ENCODE peak calls at places on chromosomes 2 and 18, in five cellular contexts. One of them, this sample, is unnamed.

GRCh38 chr18:54169710-54170403 is 54.6 kb downstream of the MBD2 start:
- DNase-seq in GM12878: no peak
- DNase-seq in HCT116: no peak
- DNase-seq in GM12892: no peak
- DNase-seq in GM12891: no peak
- DNase-seq in this sample: no peak

GRCh38 chr2:1052671-1053270 is 102.1 kb downstream of the SNTG2 start:
- DNase-seq in GM12878: no peak
- DNase-seq in HCT116: no peak
- DNase-seq in GM12892: no peak
- DNase-seq in GM12891: no peak
- DNase-seq in this sample: no peak

GRCh38 chr2:119338826-119339561 is 27.6 kb downstream of the C2orf76 start:
- DNase-seq in GM12878: peak; percentile 48
- DNase-seq in HCT116: no peak
- DNase-seq in GM12892: peak; percentile 38
- DNase-seq in GM12891: peak; percentile 53
- DNase-seq in this sample: peak; percentile 60

GRCh38 chr2:208101716-208102631 is 22.4 kb downstream of the CRYGD start:
- DNase-seq in GM12878: no peak
- DNase-seq in HCT116: peak; percentile 39
- DNase-seq in GM12892: no peak
- DNase-seq in GM12891: no peak
- DNase-seq in this sample: no peak

GRCh38 chr18:11002277-11002676 is 147.1 kb downstream of the PIEZO2 start:
- DNase-seq in GM12878: no peak
- DNase-seq in HCT116: no peak
- DNase-seq in GM12892: no peak
- DNase-seq in GM12891: no peak
- DNase-seq in this sample: no peak

GRCh38 chr2:197495433-197496134 is 4.1 kb downstream of the HSPD1 start:
- DNase-seq in GM12878: no peak
- DNase-seq in HCT116: no peak
- DNase-seq in GM12892: no peak
- DNase-seq in GM12891: no peak
- DNase-seq in this sample: no peak

GRCh38 chr18:70536370-70537062 is 247.7 kb downstream of the SOCS6 start:
- DNase-seq in GM12878: no peak
- DNase-seq in HCT116: no peak
- DNase-seq in GM12892: no peak
- DNase-seq in GM12891: no peak
- DNase-seq in this sample: no peak

GRCh38 chr2:153870308-153870707 is 1.4 kb upstream of the GALNT13 start:
- DNase-seq in GM12878: no peak
- DNase-seq in HCT116: no peak
- DNase-seq in GM12892: no peak
- DNase-seq in GM12891: no peak
- DNase-seq in this sample: no peak

GRCh38 chr2:148814853-148815419 is 60.1 kb upstream of the KIF5C start:
- DNase-seq in GM12878: no peak
- DNase-seq in HCT116: no peak
- DNase-seq in GM12892: no peak
- DNase-seq in GM12891: no peak
- DNase-seq in this sample: no peak

GRCh38 chr2:443754-444153 is 155.9 kb upstream of the ALKAL2 start:
- DNase-seq in GM12878: no peak
- DNase-seq in HCT116: no peak
- DNase-seq in GM12892: no peak
- DNase-seq in GM12891: no peak
- DNase-seq in this sample: no peak

GRCh38 chr2:43217228-43218220 is 8.9 kb downstream of the ZFP36L2 start:
- DNase-seq in GM12878: no peak
- DNase-seq in HCT116: no peak
- DNase-seq in GM12892: no peak
- DNase-seq in GM12891: no peak
- DNase-seq in this sample: no peak

GRCh38 chr2:33848486-33848885 is 249.4 kb upstream of the FAM98A start:
- DNase-seq in GM12878: no peak
- DNase-seq in HCT116: no peak
- DNase-seq in GM12892: no peak
- DNase-seq in GM12891: no peak
- DNase-seq in this sample: no peak

GRCh38 chr2:26245810-26246209 is 1.1 kb downstream of the HADHB start:
- DNase-seq in GM12878: peak; percentile 53
- DNase-seq in HCT116: no peak
- DNase-seq in GM12892: no peak
- DNase-seq in GM12891: peak; percentile 15
- DNase-seq in this sample: no peak

GRCh38 chr2:133848111-133848649 is 279.9 kb upstream of the NCKAP5 start:
- DNase-seq in GM12878: no peak
- DNase-seq in HCT116: no peak
- DNase-seq in GM12892: no peak
- DNase-seq in GM12891: no peak
- DNase-seq in this sample: no peak

GRCh38 chr2:110983130-110983529 is 137.6 kb upstream of the BCL2L11 start:
- DNase-seq in GM12878: no peak
- DNase-seq in HCT116: no peak
- DNase-seq in GM12892: no peak
- DNase-seq in GM12891: no peak
- DNase-seq in this sample: no peak

GRCh38 chr2:240957656-240958365 is 40.6 kb upstream of the SNED1 start:
- DNase-seq in GM12878: no peak
- DNase-seq in HCT116: no peak
- DNase-seq in GM12892: peak; percentile 23
- DNase-seq in GM12891: no peak
- DNase-seq in this sample: peak; percentile 21

GRCh38 chr2:227341553-227341952 is 16.5 kb downstream of the MFF start:
- DNase-seq in GM12878: no peak
- DNase-seq in HCT116: no peak
- DNase-seq in GM12892: no peak
- DNase-seq in GM12891: no peak
- DNase-seq in this sample: no peak

GRCh38 chr2:222448806-222449205 is 24.5 kb downstream of the SGPP2 start:
- DNase-seq in GM12878: no peak
- DNase-seq in HCT116: no peak
- DNase-seq in GM12892: no peak
- DNase-seq in GM12891: no peak
- DNase-seq in this sample: no peak

GRCh38 chr2:68367918-68368656 is 3.0 kb downstream of the PLEK start:
- DNase-seq in GM12878: no peak
- DNase-seq in HCT116: no peak
- DNase-seq in GM12892: no peak
- DNase-seq in GM12891: no peak
- DNase-seq in this sample: no peak

GRCh38 chr2:30689496-30690125 is 117.6 kb downstream of the CAPN13 start:
- DNase-seq in GM12878: no peak
- DNase-seq in HCT116: no peak
- DNase-seq in GM12892: no peak
- DNase-seq in GM12891: no peak
- DNase-seq in this sample: no peak

GRCh38 chr2:168145598-168145997 is 101.8 kb downstream of the STK39 start:
- DNase-seq in GM12878: no peak
- DNase-seq in HCT116: no peak
- DNase-seq in GM12892: no peak
- DNase-seq in GM12891: no peak
- DNase-seq in this sample: no peak

GRCh38 chr18:59402432-59403090 is 43.5 kb upstream of the LMAN1 start:
- DNase-seq in GM12878: peak; percentile 40
- DNase-seq in HCT116: peak; percentile 94
- DNase-seq in GM12892: peak; percentile 50
- DNase-seq in GM12891: peak; percentile 60
- DNase-seq in this sample: peak; percentile 72

GRCh38 chr2:131152065-131152464 is 46.9 kb downstream of the PLEKHB2 start:
- DNase-seq in GM12878: no peak
- DNase-seq in HCT116: no peak
- DNase-seq in GM12892: no peak
- DNase-seq in GM12891: no peak
- DNase-seq in this sample: peak; percentile 30

GRCh38 chr2:126614529-126615279 is 41.3 kb upstream of the GYPC start:
- DNase-seq in GM12878: no peak
- DNase-seq in HCT116: no peak
- DNase-seq in GM12892: no peak
- DNase-seq in GM12891: no peak
- DNase-seq in this sample: no peak

GRCh38 chr2:191030521-191031154 is 16.7 kb upstream of the STAT1 start:
- DNase-seq in GM12878: no peak
- DNase-seq in HCT116: no peak
- DNase-seq in GM12892: no peak
- DNase-seq in GM12891: no peak
- DNase-seq in this sample: no peak

DNA sequence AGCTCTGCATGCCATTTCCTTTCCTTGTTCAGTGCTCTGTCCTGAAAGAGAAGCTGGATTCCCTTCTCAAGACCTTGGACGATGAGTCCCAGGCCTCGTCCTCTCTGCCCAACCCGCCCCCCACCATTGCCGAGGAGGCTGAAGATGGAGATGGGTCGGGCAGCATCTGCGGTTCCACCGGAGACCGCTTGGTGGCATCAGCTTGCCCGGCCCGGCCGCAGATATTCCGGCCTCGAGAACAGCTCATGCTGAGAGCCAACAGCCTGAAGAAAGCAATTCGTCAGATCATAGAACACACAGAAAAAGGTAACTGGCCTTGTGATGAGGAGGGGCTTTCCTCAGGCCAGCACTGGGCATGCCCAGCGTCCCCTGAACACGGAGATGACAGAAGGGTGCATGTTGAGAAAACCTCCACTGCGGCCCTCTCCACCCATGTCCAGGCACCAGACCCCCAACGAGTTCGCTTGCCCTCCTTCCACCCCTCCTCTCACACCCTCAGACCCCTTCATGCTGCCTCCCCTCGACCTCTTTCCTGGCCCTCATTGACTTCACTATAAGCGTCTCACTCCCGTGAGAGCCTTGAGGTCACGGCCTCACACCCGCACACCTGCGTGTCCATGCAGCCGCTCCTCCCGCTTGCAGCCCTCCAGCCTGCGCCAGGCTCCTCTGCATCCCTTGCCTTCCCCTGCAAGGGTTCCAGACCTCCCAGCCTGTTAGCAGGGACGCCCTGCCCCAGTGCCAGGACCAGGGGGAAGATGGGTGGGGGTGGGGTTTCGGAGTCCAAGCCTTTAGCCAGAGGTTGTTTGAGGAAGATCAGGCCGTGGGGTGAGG is 95.0 kb downstream of the DGKD start:
- DNase-seq in GM12878: no peak
- DNase-seq in HCT116: no peak
- DNase-seq in GM12892: no peak
- DNase-seq in GM12891: no peak
- DNase-seq in this sample: peak; percentile 41
- TF ChIP-seq POLR2AphosphoS5 in GM12878: no peak
- TF ChIP-seq POLR2AphosphoS5 in HCT116: no peak
- TF ChIP-seq POLR2AphosphoS5 in GM12892: no peak
- TF ChIP-seq POLR2AphosphoS5 in GM12891: no peak
- TF ChIP-seq POLR2AphosphoS5 in this sample: no peak

DNA sequence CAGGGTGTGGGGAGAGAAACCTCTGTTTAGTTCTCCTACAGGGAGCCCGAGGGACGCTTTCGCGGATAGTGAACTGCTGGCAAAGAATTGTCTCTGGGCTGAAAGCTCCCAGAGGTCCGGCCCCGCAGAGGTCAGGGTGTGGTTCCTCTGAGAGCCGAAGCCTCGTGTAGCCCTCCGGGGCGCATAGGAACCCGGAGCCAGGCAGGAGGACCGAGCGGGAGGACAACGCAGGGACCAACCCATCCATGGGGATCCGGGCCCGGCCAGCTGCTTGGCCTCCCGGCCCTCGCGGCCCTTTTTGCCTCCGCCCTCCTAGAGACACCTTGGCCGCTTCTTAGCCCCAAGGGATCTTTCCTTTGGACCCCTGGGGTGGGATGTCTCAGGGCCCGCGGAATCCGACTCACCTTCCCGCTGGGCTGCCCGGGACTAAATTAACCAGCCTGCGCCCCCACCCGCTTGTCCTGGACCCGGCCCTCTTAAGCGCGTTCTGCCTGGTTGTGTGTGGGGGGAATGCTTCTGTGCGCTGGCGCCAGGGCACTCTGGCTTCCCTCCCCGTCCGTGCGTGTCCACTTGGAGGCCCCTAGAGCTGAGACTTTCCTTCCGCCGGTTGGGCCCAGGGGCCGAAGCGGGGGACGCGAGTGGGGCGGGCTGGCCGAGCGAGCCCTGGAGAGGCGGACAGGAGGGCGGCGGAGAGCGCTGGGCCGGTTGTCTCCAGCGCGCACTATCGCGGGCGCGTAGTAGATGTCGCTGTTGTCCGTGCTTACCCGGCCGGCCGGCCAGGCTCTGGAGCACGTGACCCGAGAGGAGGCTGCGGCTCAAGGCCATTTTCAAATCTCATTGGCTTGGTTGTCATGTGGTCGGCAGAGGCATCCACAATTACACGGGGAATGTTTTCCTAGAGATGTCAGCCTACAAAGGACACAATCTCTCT is at the start of gene HOXD10:
- DNase-seq in GM12878: no peak
- DNase-seq in HCT116: no peak
- DNase-seq in GM12892: no peak
- DNase-seq in GM12891: no peak
- DNase-seq in this sample: no peak
- TF ChIP-seq POLR2A in GM12878: no peak
- TF ChIP-seq POLR2A in HCT116: no peak
- TF ChIP-seq POLR2A in GM12892: no peak
- TF ChIP-seq POLR2A in GM12891: no peak
- TF ChIP-seq POLR2A in this sample: no peak

GRCh38 chr2:71665168-71666093 is 212.1 kb downstream of the DYSF start:
- DNase-seq in GM12878: no peak
- DNase-seq in HCT116: no peak
- DNase-seq in GM12892: no peak
- DNase-seq in GM12891: no peak
- DNase-seq in this sample: peak; percentile 14
- TF ChIP-seq POLR2AphosphoS5 in GM12878: no peak
- TF ChIP-seq POLR2AphosphoS5 in HCT116: no peak
- TF ChIP-seq POLR2AphosphoS5 in GM12892: no peak
- TF ChIP-seq POLR2AphosphoS5 in GM12891: no peak
- TF ChIP-seq POLR2AphosphoS5 in this sample: no peak

DNA sequence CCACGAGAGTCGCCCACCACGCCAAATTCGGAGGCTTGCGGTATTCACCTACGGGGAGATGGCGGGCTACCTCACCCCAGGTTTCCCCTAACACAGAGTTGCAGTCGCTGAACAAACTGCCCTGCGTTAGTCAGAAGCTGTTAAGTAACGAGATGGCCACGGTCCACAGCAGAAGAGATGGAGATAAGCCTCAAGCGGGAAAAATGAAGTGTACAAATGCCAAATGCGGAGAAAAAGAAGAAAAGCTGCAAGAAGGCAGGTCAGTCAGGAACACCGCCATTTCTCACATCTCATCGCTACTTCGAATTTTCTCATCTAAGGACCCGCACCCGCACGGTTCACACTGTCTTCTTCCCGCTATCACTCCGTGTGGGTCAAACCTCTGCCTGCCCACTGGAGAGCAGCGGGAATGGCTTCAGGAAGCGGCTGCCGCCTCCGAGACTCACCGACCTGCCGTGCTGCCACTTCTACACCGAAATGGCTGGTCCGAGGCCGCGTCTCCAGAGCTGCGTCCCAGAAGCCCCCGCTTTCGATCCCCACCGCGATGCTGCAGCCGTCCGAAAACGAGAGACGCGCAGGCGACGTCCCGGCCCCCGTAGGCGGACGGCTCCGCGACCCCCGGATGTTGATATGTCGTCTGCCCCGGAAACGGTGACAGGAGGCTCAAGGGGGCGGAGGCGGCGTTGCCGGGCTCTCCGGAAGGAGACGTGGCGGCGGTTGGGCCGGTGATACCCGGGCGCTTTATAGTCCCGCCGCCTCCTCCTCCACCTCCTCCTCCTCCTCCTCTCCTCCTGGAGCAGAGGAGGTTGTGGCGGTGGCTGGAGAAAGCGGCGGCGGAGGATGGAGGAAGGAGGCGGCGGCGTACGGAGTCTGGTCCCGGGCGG is at the start of the genes ASB3 and ERLEC1:
- DNase-seq in GM12878: peak; percentile 48
- DNase-seq in HCT116: peak; percentile 76
- DNase-seq in GM12892: peak; percentile 80
- DNase-seq in GM12891: peak; percentile 78
- DNase-seq in this sample: peak; percentile 96
- TF ChIP-seq POLR2A in GM12878: peak; percentile 96
- TF ChIP-seq POLR2A in HCT116: peak; percentile 48
- TF ChIP-seq POLR2A in GM12892: peak; percentile 91
- TF ChIP-seq POLR2A in GM12891: peak; percentile 90
- TF ChIP-seq POLR2A in this sample: peak; percentile 84

This sample was measured in upper lobe of left lung.